ENCODE peak calls at places on chromosomes 1 and 21, in four cellular contexts. K is AG08395, I is RCC 7860, U is pancreas. E is an unnamed sample.

GRCh38 chr1:242412921-242413320 is 111.6 kb downstream of the PLD5 start:
- DNase-seq in K (no peak), I (no peak), U (no peak), E (no peak)

GRCh38 chr1:184567016-184567415 is 180.2 kb downstream of the C1orf21 start:
- DNase-seq in K (no peak), I (no peak), U (no peak), E (no peak)

GRCh38 chr1:17632541-17633193 is 93.2 kb downstream of the ARHGEF10L start:
- DNase-seq in K (peak), I (peak), U (no peak), E (no peak)

GRCh38 chr1:13585996-13586395 is 2.4 kb downstream of the PDPN start:
- DNase-seq in K (no peak), I (no peak), U (no peak), E (no peak)

GRCh38 chr1:111596499-111596898 is 23.1 kb upstream of the RAP1A start:
- DNase-seq in K (no peak), I (no peak), U (no peak), E (peak)

GRCh38 chr1:236155399-236155767 is 13.0 kb downstream of the GPR137B start:
- DNase-seq in K (no peak), I (no peak), U (no peak), E (no peak)

GRCh38 chr1:203059485-203059884 is 26.3 kb downstream of the MYOG start:
- DNase-seq in K (no peak), I (no peak), U (no peak), E (no peak)

GRCh38 chr1:93779540-93780121 is 98.0 kb upstream of the BCAR3 start:
- DNase-seq in K (no peak), I (peak), U (no peak), E (no peak)

GRCh38 chr1:191901651-191902050 is 256.6 kb upstream of the RGS18 start:
- DNase-seq in K (no peak), I (no peak), U (no peak), E (no peak)

GRCh38 chr1:219945795-219946194 is 17.4 kb upstream of the SLC30A10 start:
- DNase-seq in K (no peak), I (no peak), U (no peak), E (no peak)

GRCh38 chr1:24908591-24909259 is 21.4 kb downstream of the RUNX3 start:
- DNase-seq in K (no peak), I (no peak), U (no peak), E (no peak)

GRCh38 chr1:64983110-64983509 is 16.8 kb upstream of the JAK1 start:
- DNase-seq in K (peak), I (peak), U (no peak), E (no peak)

GRCh38 chr21:43585924-43586411 is 73.3 kb downstream of the HSF2BP start:
- DNase-seq in K (peak), I (peak), U (no peak), E (no peak)

GRCh38 chr1:97726386-97726785 is 194.4 kb downstream of the DPYD start:
- DNase-seq in K (no peak), I (no peak), U (no peak), E (no peak)

GRCh38 chr1:222543817-222544216 is 4.1 kb downstream of the HHIPL2 start:
- DNase-seq in K (no peak), I (no peak), U (no peak), E (no peak)

GRCh38 chr1:41313661-41314131 is 47.5 kb upstream of the FOXO6 start:
- DNase-seq in K (no peak), I (no peak), U (no peak), E (peak)

GRCh38 chr1:197180252-197180878 is 33.9 kb upstream of the ASPM start:
- DNase-seq in K (peak), I (peak), U (no peak), E (peak)

GRCh38 chr1:116365353-116365780 is 7.7 kb upstream of the ATP1A1 start:
- DNase-seq in K (no peak), I (no peak), U (no peak), E (no peak)

GRCh38 chr1:248905662-248905948 is 430 bp upstream of the PGBD2 start:
- DNase-seq in K (no peak), I (no peak), U (no peak), E (no peak)

GRCh38 chr1:231985624-231986023 is 359.0 kb downstream of the DISC1 start:
- DNase-seq in K (no peak), I (no peak), U (no peak), E (no peak)

GRCh38 chr1:36387141-36387949 is 1.6 kb upstream of the STK40 start:
- DNase-seq in K (peak), I (peak), U (no peak), E (peak)

GRCh38 chr1:8669608-8670335 is 147.7 kb downstream of the RERE start:
- DNase-seq in K (no peak), I (no peak), U (no peak), E (no peak)

GRCh38 chr21:43969115-43969444 is 43.0 kb upstream of the TRAPPC10 start:
- DNase-seq in K (no peak), I (no peak), U (no peak), E (no peak)

GRCh38 chr1:207669469-207670111 is 24.7 kb downstream of the CR1L start:
- DNase-seq in K (no peak), I (no peak), U (no peak), E (no peak)

GRCh38 chr1:172863031-172863430 is 187.7 kb downstream of the TNFSF18 start:
- DNase-seq in K (no peak), I (no peak), U (no peak), E (no peak)

GRCh38 chr1:191641420-191642215 is 516.6 kb upstream of the RGS18 start:
- DNase-seq in K (no peak), I (peak), U (no peak), E (peak)

GRCh38 chr1:197464039-197464438 is 196.0 kb downstream of the CRB1 start:
- DNase-seq in K (peak), I (no peak), U (no peak), E (no peak)

E was measured in GM12865.